ENCODE peak calls at places on chromosomes 4 and X, in five cellular contexts. One of them, this sample, is unnamed. For H3K9me3, the result is how much of the 10 kb centered on the place peaks cover.

GRCh38 chr4:1544861-1545275 is 138.6 kb upstream of the NKX1-1 start:
- DNase-seq in IMR-90: no peak
- DNase-seq in body of pancreas: no peak
- DNase-seq in sigmoid colon: no peak
- DNase-seq in GM12878: no peak
- DNase-seq in this sample: no peak

GRCh38 chrX:56788717-56789122 is 59.7 kb downstream of the NBDY start:
- DNase-seq in GM12878: no peak
- DNase-seq in sigmoid colon: peak
- DNase-seq in IMR-90: peak
- DNase-seq in body of pancreas: no peak
- DNase-seq in this sample: peak

GRCh38 chrX:115339441-115340025 is 50.0 kb downstream of the LUZP4 start:
- DNase-seq in IMR-90: peak
- DNase-seq in body of pancreas: no peak
- DNase-seq in sigmoid colon: no peak
- DNase-seq in GM12878: no peak
- DNase-seq in this sample: no peak

GRCh38 chr4:186979966-186980745 is 256.5 kb upstream of the FAT1 start:
- DNase-seq in GM12878: no peak
- DNase-seq in sigmoid colon: no peak
- DNase-seq in body of pancreas: no peak
- DNase-seq in IMR-90: peak
- DNase-seq in this sample: no peak

GRCh38 chrX:151726751-151727150 is 7.8 kb upstream of the CNGA2 start:
- DNase-seq in IMR-90: no peak
- DNase-seq in body of pancreas: no peak
- DNase-seq in GM12878: no peak
- DNase-seq in sigmoid colon: no peak
- DNase-seq in this sample: no peak

GRCh38 chr4:148004228-148004813 is 272.4 kb downstream of the ARHGAP10 start:
- DNase-seq in IMR-90: no peak
- DNase-seq in GM12878: no peak
- DNase-seq in body of pancreas: no peak
- DNase-seq in sigmoid colon: no peak
- DNase-seq in this sample: no peak

GRCh38 chrX:37423864-37424569 is 74.9 kb downstream of the PRRG1 start:
- DNase-seq in body of pancreas: no peak
- DNase-seq in sigmoid colon: no peak
- DNase-seq in GM12878: no peak
- DNase-seq in IMR-90: peak
- DNase-seq in this sample: no peak

GRCh38 chr4:108828620-108829019 is 65.8 kb upstream of the ETNPPL start:
- DNase-seq in body of pancreas: no peak
- DNase-seq in sigmoid colon: no peak
- DNase-seq in GM12878: no peak
- DNase-seq in IMR-90: no peak
- DNase-seq in this sample: no peak

GRCh38 chrX:29297171-29297800 is 710.0 kb downstream of the IL1RAPL1 start:
- DNase-seq in IMR-90: peak
- DNase-seq in sigmoid colon: no peak
- DNase-seq in GM12878: no peak
- DNase-seq in body of pancreas: no peak
- DNase-seq in this sample: no peak

GRCh38 chrX:73400136-73400748 is 46.6 kb upstream of the CDX4 start:
- DNase-seq in GM12878: no peak
- DNase-seq in IMR-90: no peak
- DNase-seq in body of pancreas: no peak
- DNase-seq in sigmoid colon: no peak
- DNase-seq in this sample: no peak

DNA sequence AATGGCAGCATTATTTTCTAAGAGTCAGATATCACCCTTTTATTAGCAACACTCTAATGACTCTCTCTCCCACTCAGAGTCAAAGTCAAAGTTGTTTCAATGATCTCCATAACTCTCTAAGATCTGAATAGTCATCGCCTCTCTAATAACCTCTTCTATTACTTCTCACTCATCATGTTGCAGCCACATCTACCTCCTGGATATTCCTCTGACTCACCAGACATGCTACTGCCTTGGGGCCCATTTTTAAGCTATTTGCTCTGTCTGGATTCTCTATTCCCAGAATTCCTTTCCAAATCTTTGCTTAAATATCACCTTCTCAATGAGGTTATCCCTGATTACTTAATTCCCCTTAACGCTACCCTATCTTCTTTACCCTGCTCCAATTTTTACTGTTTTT is 391.8 kb upstream of the MAGEB16 start:
- DNase-seq in sigmoid colon: no peak
- DNase-seq in IMR-90: no peak
- DNase-seq in body of pancreas: no peak
- DNase-seq in GM12878: no peak
- DNase-seq in this sample: no peak
- H3K9me3 ChIP-seq in sigmoid colon: under half
- H3K9me3 ChIP-seq in IMR-90: under half
- H3K9me3 ChIP-seq in body of pancreas: under half
- H3K9me3 ChIP-seq in GM12878: under half
- H3K9me3 ChIP-seq in this sample: under half

GRCh38 chr4:41819621-41820020 is 71.1 kb upstream of the PHOX2B start:
- DNase-seq in body of pancreas: no peak
- DNase-seq in sigmoid colon: no peak
- DNase-seq in IMR-90: no peak
- DNase-seq in GM12878: no peak
- DNase-seq in this sample: no peak

GRCh38 chr4:41820473-41820872 is 71.9 kb upstream of the PHOX2B start:
- DNase-seq in GM12878: no peak
- DNase-seq in body of pancreas: no peak
- DNase-seq in IMR-90: no peak
- DNase-seq in sigmoid colon: no peak
- DNase-seq in this sample: no peak

GRCh38 chr4:41815478-41815877 is 67.0 kb upstream of the PHOX2B start:
- DNase-seq in GM12878: no peak
- DNase-seq in sigmoid colon: no peak
- DNase-seq in body of pancreas: no peak
- DNase-seq in IMR-90: no peak
- DNase-seq in this sample: no peak

GRCh38 chr4:41814565-41814964 is 66.0 kb upstream of the PHOX2B start:
- DNase-seq in sigmoid colon: no peak
- DNase-seq in IMR-90: peak
- DNase-seq in GM12878: no peak
- DNase-seq in body of pancreas: peak
- DNase-seq in this sample: peak
- TF ChIP-seq CTCF in sigmoid colon: no peak
- TF ChIP-seq CTCF in IMR-90: peak
- TF ChIP-seq CTCF in GM12878: no peak
- TF ChIP-seq CTCF in body of pancreas: peak
- TF ChIP-seq CTCF in this sample: peak

DNA sequence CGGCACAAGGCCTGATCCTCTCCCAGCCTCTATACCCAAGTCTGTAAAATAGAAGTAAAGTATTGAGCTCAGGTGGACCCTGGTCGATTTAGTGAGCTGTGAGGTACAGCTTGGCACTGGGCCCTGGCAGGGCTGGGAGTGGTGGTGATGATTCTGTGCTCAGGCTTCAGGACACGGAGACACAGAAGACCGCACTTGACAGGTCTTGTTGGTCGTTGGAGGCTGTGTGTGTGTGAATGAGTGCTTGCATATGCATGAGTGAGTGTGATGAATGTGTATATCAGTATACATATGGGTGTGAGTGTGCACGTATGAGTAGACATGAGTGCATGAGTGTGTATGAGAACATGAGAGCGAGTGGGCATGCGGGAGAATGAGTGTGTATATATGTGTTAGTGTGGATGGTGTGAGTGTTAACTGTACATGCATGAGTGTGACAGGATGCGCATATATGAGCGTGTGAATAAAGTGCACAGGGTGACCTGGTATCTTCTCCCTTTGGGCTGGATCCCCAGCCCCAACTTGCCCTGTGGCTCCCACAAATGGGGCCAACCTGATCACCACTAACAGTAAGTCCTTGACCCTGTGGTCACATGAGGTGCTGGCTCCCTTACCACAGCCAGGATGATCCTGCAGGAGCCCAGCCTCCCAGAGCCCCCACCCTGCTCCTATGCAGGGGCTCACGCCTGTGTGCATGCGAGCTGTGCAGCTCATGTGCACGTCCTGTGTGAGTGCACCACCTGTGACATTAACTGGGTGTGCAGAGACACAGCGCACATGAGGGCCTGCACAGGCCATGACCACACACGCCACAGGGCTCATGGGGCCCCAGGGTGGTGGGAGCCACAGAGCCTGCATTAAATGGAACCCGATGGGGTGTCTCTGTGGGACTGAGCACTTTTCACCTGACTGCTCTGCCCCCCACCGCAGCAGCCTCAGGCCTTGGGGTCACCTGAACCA is 20.8 kb downstream of the SH3BP2 start:
- DNase-seq in body of pancreas: no peak
- DNase-seq in GM12878: no peak
- DNase-seq in IMR-90: no peak
- DNase-seq in sigmoid colon: no peak
- DNase-seq in this sample: no peak
- H3K4me3 ChIP-seq in body of pancreas: no peak
- H3K4me3 ChIP-seq in GM12878: peak
- H3K4me3 ChIP-seq in IMR-90: no peak
- H3K4me3 ChIP-seq in sigmoid colon: peak
- H3K4me3 ChIP-seq in this sample: no peak

GRCh38 chrX:35439042-35439639 is 359.0 kb upstream of the MAGEB16 start:
- DNase-seq in sigmoid colon: no peak
- DNase-seq in GM12878: no peak
- DNase-seq in IMR-90: no peak
- DNase-seq in body of pancreas: no peak
- DNase-seq in this sample: no peak
- H3K9me3 ChIP-seq in sigmoid colon: under half
- H3K9me3 ChIP-seq in GM12878: under half
- H3K9me3 ChIP-seq in IMR-90: under half
- H3K9me3 ChIP-seq in body of pancreas: under half
- H3K9me3 ChIP-seq in this sample: under half

GRCh38 chrX:112840382-112841113 is at the start of gene AMOT:
- DNase-seq in IMR-90: peak
- DNase-seq in body of pancreas: peak
- DNase-seq in GM12878: no peak
- DNase-seq in sigmoid colon: peak
- DNase-seq in this sample: peak

GRCh38 chrX:112844250-112844649 is 3.6 kb upstream of the AMOT start:
- DNase-seq in IMR-90: peak
- DNase-seq in body of pancreas: no peak
- DNase-seq in sigmoid colon: no peak
- DNase-seq in GM12878: no peak
- DNase-seq in this sample: no peak

GRCh38 chrX:112839856-112840255 is 775 bp downstream of the AMOT start:
- DNase-seq in sigmoid colon: no peak
- DNase-seq in body of pancreas: no peak
- DNase-seq in GM12878: no peak
- DNase-seq in IMR-90: no peak
- DNase-seq in this sample: no peak

GRCh38 chrX:112841114-112841819 is 636 bp upstream of the AMOT start:
- DNase-seq in GM12878: no peak
- DNase-seq in sigmoid colon: peak
- DNase-seq in IMR-90: peak
- DNase-seq in body of pancreas: peak
- DNase-seq in this sample: peak

GRCh38 chrX:112841820-112842157 is 1.2 kb upstream of the AMOT start:
- DNase-seq in IMR-90: no peak
- DNase-seq in GM12878: no peak
- DNase-seq in body of pancreas: no peak
- DNase-seq in sigmoid colon: no peak
- DNase-seq in this sample: no peak
- TF ChIP-seq CTCF in IMR-90: no peak
- TF ChIP-seq CTCF in GM12878: no peak
- TF ChIP-seq CTCF in body of pancreas: no peak
- TF ChIP-seq CTCF in sigmoid colon: no peak
- TF ChIP-seq CTCF in this sample: no peak

GRCh38 chrX:123263246-123263757 is 79.2 kb downstream of the GRIA3 start:
- DNase-seq in sigmoid colon: no peak
- DNase-seq in GM12878: no peak
- DNase-seq in IMR-90: no peak
- DNase-seq in body of pancreas: no peak
- DNase-seq in this sample: peak
- H3K4me3 ChIP-seq in sigmoid colon: no peak
- H3K4me3 ChIP-seq in GM12878: no peak
- H3K4me3 ChIP-seq in IMR-90: no peak
- H3K4me3 ChIP-seq in body of pancreas: no peak
- H3K4me3 ChIP-seq in this sample: peak

GRCh38 chrX:155998116-155998515 is 620 bp downstream of the IL9R start:
- DNase-seq in IMR-90: no peak
- DNase-seq in sigmoid colon: no peak
- DNase-seq in body of pancreas: no peak
- DNase-seq in GM12878: no peak
- DNase-seq in this sample: no peak
- H3K9me3 ChIP-seq in IMR-90: under half
- H3K9me3 ChIP-seq in sigmoid colon: under half
- H3K9me3 ChIP-seq in body of pancreas: under half
- H3K9me3 ChIP-seq in GM12878: under half
- H3K9me3 ChIP-seq in this sample: under half

GRCh38 chr4:26406346-26406975 is 83.8 kb downstream of the CCKAR start:
- DNase-seq in GM12878: no peak
- DNase-seq in IMR-90: peak
- DNase-seq in body of pancreas: no peak
- DNase-seq in sigmoid colon: no peak
- DNase-seq in this sample: peak

GRCh38 chr4:26400140-26400539 is 79.3 kb downstream of the RBPJ start:
- DNase-seq in GM12878: no peak
- DNase-seq in sigmoid colon: no peak
- DNase-seq in IMR-90: no peak
- DNase-seq in body of pancreas: no peak
- DNase-seq in this sample: no peak

GRCh38 chr4:26407466-26407865 is 82.8 kb downstream of the CCKAR start:
- DNase-seq in GM12878: no peak
- DNase-seq in sigmoid colon: no peak
- DNase-seq in IMR-90: peak
- DNase-seq in body of pancreas: no peak
- DNase-seq in this sample: no peak

GRCh38 chr4:26402458-26402857 is 81.6 kb downstream of the RBPJ start:
- DNase-seq in GM12878: peak
- DNase-seq in IMR-90: no peak
- DNase-seq in body of pancreas: no peak
- DNase-seq in sigmoid colon: no peak
- DNase-seq in this sample: no peak

DNA sequence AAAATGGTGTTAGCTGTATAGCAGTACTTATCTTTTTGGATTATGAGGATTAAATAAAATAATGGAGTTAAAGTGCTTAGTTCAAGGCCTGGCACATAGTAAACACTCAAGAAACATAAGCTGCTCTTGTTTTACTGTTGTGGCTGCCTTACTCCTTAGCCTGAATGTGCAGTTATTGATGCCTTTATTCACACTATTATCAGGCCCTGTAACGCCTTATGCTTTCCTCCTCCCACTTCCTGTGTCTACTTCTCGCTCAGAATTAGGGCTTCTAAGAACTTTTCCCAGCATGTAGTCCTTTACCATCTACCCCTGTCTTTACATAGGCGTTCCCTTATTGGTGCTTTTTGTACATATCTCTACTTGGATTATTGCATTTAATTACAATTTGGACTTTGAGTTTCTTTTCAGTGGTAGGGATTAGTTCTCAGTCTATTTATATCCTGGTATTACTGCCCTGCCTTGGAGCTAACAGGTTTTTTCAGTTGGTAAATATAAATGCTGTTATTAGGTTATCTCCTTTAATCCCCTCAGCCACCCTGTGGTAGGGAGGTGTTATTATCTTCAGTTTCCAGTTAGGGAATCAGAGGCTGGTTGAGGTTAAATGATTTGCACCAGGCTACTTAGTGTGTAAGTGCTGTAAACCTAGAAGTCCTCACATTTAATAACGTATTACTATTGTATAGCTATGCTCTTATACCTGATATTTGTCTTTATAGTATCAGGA is 83.9 kb downstream of the RBPJ start:
- DNase-seq in body of pancreas: no peak
- DNase-seq in sigmoid colon: no peak
- DNase-seq in GM12878: no peak
- DNase-seq in IMR-90: no peak
- DNase-seq in this sample: peak
- TF ChIP-seq CTCF in body of pancreas: peak
- TF ChIP-seq CTCF in sigmoid colon: no peak
- TF ChIP-seq CTCF in GM12878: no peak
- TF ChIP-seq CTCF in IMR-90: no peak
- TF ChIP-seq CTCF in this sample: peak